ENCODE peak calls at places on chromosomes 7 and 10, in eight cellular contexts. One of them, this sample, is unnamed.

GRCh38 chr10:667096-667495 is 22.4 kb downstream of the DIP2C start:
- DNase-seq in WTC11: no peak
- DNase-seq in EH: no peak
- DNase-seq in testis: no peak
- DNase-seq in NCI-H1105: no peak
- DNase-seq in CD4-positive, alpha-beta T cell: no peak
- DNase-seq in GM12865: no peak
- DNase-seq in AG04450: no peak
- DNase-seq in this sample: no peak

GRCh38 chr7:2725178-2726105 is 37.4 kb downstream of the AMZ1 start:
- DNase-seq in CD4-positive, alpha-beta T cell: no peak
- DNase-seq in AG04450: no peak
- DNase-seq in WTC11: peak; percentile 7
- DNase-seq in GM12865: no peak
- DNase-seq in NCI-H1105: no peak
- DNase-seq in EH: no peak
- DNase-seq in testis: no peak
- DNase-seq in this sample: peak; percentile 2

GRCh38 chr7:3240826-3241430 is 60.1 kb upstream of the SDK1 start:
- DNase-seq in NCI-H1105: no peak
- DNase-seq in WTC11: no peak
- DNase-seq in testis: no peak
- DNase-seq in CD4-positive, alpha-beta T cell: no peak
- DNase-seq in EH: no peak
- DNase-seq in GM12865: no peak
- DNase-seq in AG04450: no peak
- DNase-seq in this sample: no peak

GRCh38 chr7:101817031-101817929 is at the start of gene CUX1:
- DNase-seq in WTC11: peak; percentile 35
- DNase-seq in CD4-positive, alpha-beta T cell: no peak
- DNase-seq in NCI-H1105: no peak
- DNase-seq in GM12865: peak; percentile 37
- DNase-seq in testis: no peak
- DNase-seq in EH: peak; percentile 17
- DNase-seq in AG04450: no peak
- DNase-seq in this sample: no peak

GRCh38 chr10:14592566-14592965 is 182.1 kb downstream of the FAM107B start:
- DNase-seq in EH: no peak
- DNase-seq in NCI-H1105: no peak
- DNase-seq in CD4-positive, alpha-beta T cell: no peak
- DNase-seq in WTC11: no peak
- DNase-seq in GM12865: no peak
- DNase-seq in testis: no peak
- DNase-seq in AG04450: no peak
- DNase-seq in this sample: no peak

GRCh38 chr7:40192036-40192435 is 57.2 kb downstream of the SUGCT start:
- DNase-seq in testis: no peak
- DNase-seq in GM12865: no peak
- DNase-seq in CD4-positive, alpha-beta T cell: no peak
- DNase-seq in WTC11: no peak
- DNase-seq in EH: peak; percentile 37
- DNase-seq in NCI-H1105: no peak
- DNase-seq in AG04450: peak; percentile 50
- DNase-seq in this sample: no peak

GRCh38 chr7:101779267-101779666 is 38.2 kb upstream of the CUX1 start:
- DNase-seq in AG04450: no peak
- DNase-seq in NCI-H1105: no peak
- DNase-seq in testis: no peak
- DNase-seq in EH: no peak
- DNase-seq in CD4-positive, alpha-beta T cell: no peak
- DNase-seq in GM12865: no peak
- DNase-seq in WTC11: no peak
- DNase-seq in this sample: no peak

GRCh38 chr7:114026486-114027089 is 107.8 kb upstream of the PPP1R3A start:
- DNase-seq in GM12865: peak; percentile 72
- DNase-seq in NCI-H1105: peak; percentile 61
- DNase-seq in AG04450: peak; percentile 24
- DNase-seq in testis: no peak
- DNase-seq in WTC11: no peak
- DNase-seq in EH: peak; percentile 56
- DNase-seq in CD4-positive, alpha-beta T cell: no peak
- DNase-seq in this sample: no peak

GRCh38 chr7:13071999-13072398 is 384.6 kb downstream of the ARL4A start:
- DNase-seq in WTC11: no peak
- DNase-seq in AG04450: no peak
- DNase-seq in GM12865: no peak
- DNase-seq in EH: no peak
- DNase-seq in CD4-positive, alpha-beta T cell: no peak
- DNase-seq in testis: no peak
- DNase-seq in NCI-H1105: peak; percentile 10
- DNase-seq in this sample: no peak

GRCh38 chr10:125158528-125159485 is 1.6 kb downstream of the CTBP2 start:
- DNase-seq in EH: peak; percentile 79
- DNase-seq in NCI-H1105: no peak
- DNase-seq in testis: peak; percentile 74
- DNase-seq in AG04450: no peak
- DNase-seq in WTC11: no peak
- DNase-seq in GM12865: no peak
- DNase-seq in CD4-positive, alpha-beta T cell: no peak
- DNase-seq in this sample: no peak

GRCh38 chr10:94223702-94224370 is 138.9 kb downstream of the NOC3L start:
- DNase-seq in GM12865: no peak
- DNase-seq in WTC11: no peak
- DNase-seq in testis: no peak
- DNase-seq in AG04450: no peak
- DNase-seq in CD4-positive, alpha-beta T cell: no peak
- DNase-seq in NCI-H1105: no peak
- DNase-seq in EH: no peak
- DNase-seq in this sample: no peak

GRCh38 chr10:122877264-122877663 is 2.1 kb downstream of the FAM24B start:
- DNase-seq in CD4-positive, alpha-beta T cell: no peak
- DNase-seq in EH: peak; percentile 11
- DNase-seq in WTC11: no peak
- DNase-seq in AG04450: no peak
- DNase-seq in GM12865: no peak
- DNase-seq in testis: no peak
- DNase-seq in NCI-H1105: no peak
- DNase-seq in this sample: no peak

GRCh38 chr7:84384417-84384816 is 189.8 kb upstream of the SEMA3A start:
- DNase-seq in WTC11: no peak
- DNase-seq in testis: peak; percentile 38
- DNase-seq in AG04450: no peak
- DNase-seq in GM12865: no peak
- DNase-seq in NCI-H1105: no peak
- DNase-seq in EH: peak; percentile 11
- DNase-seq in CD4-positive, alpha-beta T cell: no peak
- DNase-seq in this sample: no peak

GRCh38 chr7:43044521-43044920 is 67.9 kb upstream of the HECW1 start:
- DNase-seq in WTC11: no peak
- DNase-seq in CD4-positive, alpha-beta T cell: no peak
- DNase-seq in AG04450: no peak
- DNase-seq in EH: peak; percentile 37
- DNase-seq in NCI-H1105: no peak
- DNase-seq in GM12865: no peak
- DNase-seq in testis: no peak
- DNase-seq in this sample: no peak

GRCh38 chr10:62374862-62375710 is 917 bp downstream of the ZNF365 start:
- DNase-seq in CD4-positive, alpha-beta T cell: no peak
- DNase-seq in testis: no peak
- DNase-seq in NCI-H1105: no peak
- DNase-seq in EH: peak; percentile 33
- DNase-seq in GM12865: peak; percentile 6
- DNase-seq in AG04450: no peak
- DNase-seq in WTC11: no peak
- DNase-seq in this sample: no peak

GRCh38 chr10:132925614-132926013 is 16.8 kb downstream of the CFAP46 start:
- DNase-seq in testis: no peak
- DNase-seq in AG04450: no peak
- DNase-seq in GM12865: no peak
- DNase-seq in CD4-positive, alpha-beta T cell: no peak
- DNase-seq in NCI-H1105: no peak
- DNase-seq in WTC11: no peak
- DNase-seq in EH: no peak
- DNase-seq in this sample: no peak

GRCh38 chr7:6260291-6261183 is 11.9 kb downstream of the CYTH3 start:
- DNase-seq in EH: peak; percentile 85
- DNase-seq in WTC11: no peak
- DNase-seq in testis: no peak
- DNase-seq in CD4-positive, alpha-beta T cell: no peak
- DNase-seq in GM12865: no peak
- DNase-seq in AG04450: no peak
- DNase-seq in NCI-H1105: no peak
- DNase-seq in this sample: no peak

GRCh38 chr7:134662871-134663205 is 16.2 kb downstream of the BPGM start:
- DNase-seq in AG04450: no peak
- DNase-seq in EH: no peak
- DNase-seq in CD4-positive, alpha-beta T cell: no peak
- DNase-seq in NCI-H1105: no peak
- DNase-seq in GM12865: no peak
- DNase-seq in testis: no peak
- DNase-seq in WTC11: no peak
- DNase-seq in this sample: no peak

GRCh38 chr10:35640951-35641429 is 1.1 kb downstream of the FZD8 start:
- DNase-seq in WTC11: peak; percentile 71
- DNase-seq in AG04450: peak; percentile 72
- DNase-seq in NCI-H1105: peak; percentile 40
- DNase-seq in CD4-positive, alpha-beta T cell: no peak
- DNase-seq in EH: peak; percentile 86
- DNase-seq in GM12865: peak; percentile 87
- DNase-seq in testis: peak; percentile 69
- DNase-seq in this sample: peak; percentile 28

This sample was measured in gastrocnemius medialis.